ENCODE peak calls at places on chromosomes 12 and 14, in four cellular contexts. O is IMR-90, G is head of caudate nucleus, Y is MV-4-11. B is an unnamed sample.

GRCh38 chr14:51963164-51963733 is 26.1 kb upstream of the RTRAF start:
- DNase-seq in O (peak), G (no peak), Y (no peak), B (no peak)

GRCh38 chr12:77734489-77734888 is 96.2 kb upstream of the NAV3 start:
- DNase-seq in O (peak), G (no peak), Y (no peak), B (no peak)

GRCh38 chr12:119178544-119179334 is at the start of gene HSPB8:
- DNase-seq in O (peak), G (peak), Y (no peak), B (no peak)

GRCh38 chr12:32201096-32201495 is 94.4 kb downstream of the BICD1 start:
- DNase-seq in O (no peak), G (no peak), Y (no peak), B (no peak)

GRCh38 chr12:20421338-20421890 is 53.1 kb downstream of the PDE3A start:
- DNase-seq in O (no peak), G (no peak), Y (no peak), B (peak)

GRCh38 chr12:16437926-16438325 is 90.5 kb downstream of the MGST1 start:
- DNase-seq in O (no peak), G (no peak), Y (no peak), B (no peak)

GRCh38 chr12:45234134-45234865 is 18.4 kb downstream of the ANO6 start:
- DNase-seq in O (peak), G (no peak), Y (peak), B (peak)

GRCh38 chr12:22856120-22856699 is 231.2 kb downstream of the ETNK1 start:
- DNase-seq in O (peak), G (no peak), Y (no peak), B (peak)

GRCh38 chr14:82345149-82345548 is 811.5 kb upstream of the SEL1L start:
- DNase-seq in O (no peak), G (no peak), Y (no peak), B (no peak)

GRCh38 chr14:55514819-55515470 is 65.1 kb upstream of the KTN1 start:
- DNase-seq in O (peak), G (no peak), Y (peak), B (no peak)

GRCh38 chr12:53777936-53778644 is 26.3 kb upstream of the CISTR start:
- DNase-seq in O (no peak), G (no peak), Y (peak), B (peak)

GRCh38 chr12:12091977-12092663 is 21.4 kb downstream of the BCL2L14 start:
- DNase-seq in O (no peak), G (no peak), Y (no peak), B (no peak)

GRCh38 chr14:102192840-102193502 is 53.3 kb downstream of the WDR20 start:
- DNase-seq in O (no peak), G (peak), Y (no peak), B (no peak)

GRCh38 chr12:39127401-39127800 is 222.0 kb upstream of the CPNE8 start:
- DNase-seq in O (no peak), G (no peak), Y (no peak), B (no peak)

GRCh38 chr12:131683266-131684014 is 27.4 kb upstream of the SFSWAP start:
- DNase-seq in O (no peak), G (no peak), Y (no peak), B (no peak)

GRCh38 chr14:96894966-96895365 is 97.8 kb downstream of the VRK1 start:
- DNase-seq in O (peak), G (no peak), Y (no peak), B (no peak)

GRCh38 chr14:72104011-72104613 is 171.9 kb downstream of the RGS6 start:
- DNase-seq in O (no peak), G (peak), Y (peak), B (peak)

GRCh38 chr14:61911534-61911933 is 149.3 kb downstream of the SNAPC1 start:
- DNase-seq in O (no peak), G (peak), Y (no peak), B (no peak)

GRCh38 chr12:131896811-131897270 is 2.4 kb downstream of the ULK1 start:
- DNase-seq in O (no peak), G (peak), Y (no peak), B (no peak)

GRCh38 chr12:50637870-50638481 is 125.9 kb upstream of the ATF1 start:
- DNase-seq in O (peak), G (no peak), Y (peak), B (peak)

GRCh38 chr14:88551094-88551870 is 3.5 kb downstream of the PTPN21 start:
- DNase-seq in O (peak), G (peak), Y (no peak), B (no peak)

GRCh38 chr12:1234073-1234472 is 243.1 kb downstream of the ERC1 start:
- DNase-seq in O (peak), G (no peak), Y (no peak), B (no peak)

GRCh38 chr12:124876171-124876570 is 12.5 kb upstream of the SCARB1 start:
- DNase-seq in O (no peak), G (no peak), Y (no peak), B (no peak)

GRCh38 chr12:1796515-1797010 is 23.8 kb upstream of the LRTM2 start:
- DNase-seq in O (no peak), G (peak), Y (peak), B (peak)

GRCh38 chr12:58656254-58657009 is 263.9 kb downstream of the LRIG3 start:
- DNase-seq in O (no peak), G (no peak), Y (no peak), B (no peak)

GRCh38 chr14:51643137-51643536 is 8.6 kb upstream of the FRMD6 start:
- DNase-seq in O (peak), G (no peak), Y (no peak), B (no peak)

GRCh38 chr14:85702191-85702590 is 172.2 kb downstream of the FLRT2 start:
- DNase-seq in O (no peak), G (no peak), Y (no peak), B (no peak)

GRCh38 chr12:118880745-118881144 is 100.6 kb upstream of the SRRM4 start:
- DNase-seq in O (no peak), G (no peak), Y (no peak), B (no peak)

GRCh38 chr12:16350682-16351081 is 3.2 kb downstream of the MGST1 start:
- DNase-seq in O (peak), G (no peak), Y (peak), B (peak)

GRCh38 chr12:41441180-41441579 is 253.1 kb downstream of the PDZRN4 start:
- DNase-seq in O (no peak), G (no peak), Y (no peak), B (no peak)

GRCh38 chr12:53623986-53624385 is 2.2 kb downstream of the ATF7 start:
- DNase-seq in O (peak), G (no peak), Y (no peak), B (no peak)

B was measured in NB4.